ENCODE peak calls at places on chromosomes 7 and 10, in nine cellular contexts. H is suprapubic skin, D is A549, T is SK-N-SH, X is transverse colon, Z is left ventricle myocardium inferior, S is tibial nerve, C is heart left ventricle, K is IMR-90. F is an unnamed sample.

GRCh38 chr7:129359176-129359575 is 75.1 kb upstream of the STRIP2 start:
- DNase-seq in D (no peak), C (no peak), X (no peak), T (no peak), K (no peak), H (no peak), S (no peak), Z (no peak), F (no peak)

GRCh38 chr7:77657427-77658331 is 38.6 kb upstream of the RSBN1L start:
- DNase-seq in Z (no peak), C (no peak), K (peak; percentile 43), T (peak; percentile 64), H (no peak), D (peak; percentile 46), S (no peak), X (no peak), F (no peak)

GRCh38 chr10:81696609-81697388 is 178.2 kb upstream of the NRG3 start:
- DNase-seq in K (no peak), Z (no peak), D (no peak), T (no peak), S (no peak), H (no peak), C (no peak), X (no peak), F (no peak)

GRCh38 chr7:47300472-47301021 is 281.4 kb downstream of the TNS3 start:
- DNase-seq in Z (no peak), K (no peak), S (no peak), X (no peak), T (no peak), D (no peak), C (no peak), H (no peak), F (no peak)

GRCh38 chr7:92631067-92631829 is 41.1 kb upstream of the FAM133B start:
- DNase-seq in T (no peak), C (no peak), D (no peak), Z (no peak), K (no peak), S (no peak), H (no peak), X (no peak), F (no peak)

GRCh38 chr7:117949232-117949631 is 76.0 kb upstream of the CTTNBP2 start:
- DNase-seq in Z (no peak), K (peak; percentile 20), S (no peak), H (no peak), C (no peak), D (peak; percentile 35), X (no peak), T (no peak), F (no peak)

GRCh38 chr7:114783413-114783812 is 138.5 kb upstream of the MDFIC start:
- DNase-seq in T (no peak), D (no peak), C (no peak), K (no peak), Z (no peak), H (no peak), X (no peak), S (no peak), F (no peak)

GRCh38 chr7:30206942-30207341 is 72.2 kb downstream of the MTURN start:
- DNase-seq in Z (no peak), X (no peak), C (no peak), S (no peak), K (no peak), D (no peak), H (no peak), T (no peak), F (no peak)

GRCh38 chr7:157282141-157282801 is 54.5 kb upstream of the DNAJB6 start:
- DNase-seq in Z (no peak), C (no peak), K (no peak), D (no peak), H (no peak), X (peak; percentile 72), T (peak; percentile 47), S (no peak), F (no peak)

GRCh38 chr7:45155357-45155900 is 2.2 kb upstream of the RAMP3 start:
- DNase-seq in D (no peak), T (no peak), X (no peak), S (no peak), K (no peak), Z (no peak), H (no peak), C (no peak), F (peak; percentile 30)

GRCh38 chr7:121505021-121505420 is 108.9 kb upstream of the FAM3C start:
- DNase-seq in Z (no peak), S (no peak), K (peak; percentile 45), X (no peak), T (no peak), H (no peak), C (no peak), D (peak; percentile 10), F (no peak)

GRCh38 chr7:41702635-41703371 is at the start of gene INHBA:
- DNase-seq in C (no peak), X (no peak), Z (no peak), D (peak; percentile 3), S (no peak), H (no peak), T (peak; percentile 21), K (peak; percentile 98), F (no peak)

GRCh38 chr10:114087655-114088054 is 44.0 kb downstream of the ADRB1 start:
- DNase-seq in D (no peak), Z (no peak), S (no peak), C (no peak), T (no peak), X (no peak), K (no peak), H (no peak), F (no peak)

GRCh38 chr10:60666221-60666620 is 112.1 kb upstream of the CDK1 start:
- DNase-seq in K (no peak), H (no peak), S (no peak), T (no peak), C (no peak), D (no peak), Z (no peak), X (no peak), F (no peak)

DNA sequence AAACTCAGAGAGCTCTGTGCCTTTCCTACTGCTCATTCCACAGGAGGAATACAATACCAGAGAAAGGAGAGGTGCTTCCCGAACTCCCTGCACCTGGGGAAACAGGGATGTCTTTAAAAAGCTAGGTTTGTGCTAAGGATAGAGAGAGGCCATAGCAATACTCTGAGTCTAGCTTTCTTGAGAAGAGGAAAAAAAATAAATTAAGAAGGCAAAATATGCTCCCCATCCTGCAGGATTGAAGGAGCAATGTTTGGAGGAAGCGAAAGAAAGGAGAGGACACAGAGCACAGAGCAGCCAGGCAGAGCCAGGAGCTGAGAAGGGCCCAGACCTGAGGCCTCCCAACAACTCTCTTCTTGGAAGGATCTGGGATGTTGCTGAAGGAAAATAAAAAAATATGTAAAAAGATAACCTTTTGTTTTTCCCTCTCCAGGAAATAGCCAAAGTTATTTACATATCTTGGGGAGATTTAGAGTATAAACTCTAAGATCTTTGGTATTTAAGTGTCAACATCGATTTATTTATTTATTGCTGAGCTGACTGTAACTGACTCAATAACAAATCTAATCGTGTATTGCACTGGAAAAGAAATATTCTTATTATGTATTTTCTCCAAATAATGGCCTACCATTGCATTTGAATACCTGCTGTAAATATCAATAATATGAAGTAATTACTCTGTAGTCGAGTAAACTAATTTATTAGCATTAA is 1.6 kb upstream of the HOXA11 start:
- DNase-seq in S (no peak), X (no peak), H (no peak), T (no peak), Z (no peak), C (no peak), D (no peak), K (no peak), F (no peak)
- H3K4me3 ChIP-seq in S (no peak overlapping the region), X (peak overlapping the region; percentile 56), H (no peak overlapping the region), T (no peak overlapping the region), Z (no peak overlapping the region), C (no peak overlapping the region), D (no peak overlapping the region), K (no peak overlapping the region), F (no peak overlapping the region)

GRCh38 chr7:158443014-158443687 is 144.5 kb downstream of the PTPRN2 start:
- DNase-seq in C (no peak), H (no peak), T (no peak), D (no peak), S (no peak), Z (no peak), X (no peak), K (no peak), F (no peak)
- TF ChIP-seq CTCF in C (no peak), H (no peak), T (no peak), D (no peak), S (no peak), Z (no peak), X (no peak), K (no peak), F (no peak)

DNA sequence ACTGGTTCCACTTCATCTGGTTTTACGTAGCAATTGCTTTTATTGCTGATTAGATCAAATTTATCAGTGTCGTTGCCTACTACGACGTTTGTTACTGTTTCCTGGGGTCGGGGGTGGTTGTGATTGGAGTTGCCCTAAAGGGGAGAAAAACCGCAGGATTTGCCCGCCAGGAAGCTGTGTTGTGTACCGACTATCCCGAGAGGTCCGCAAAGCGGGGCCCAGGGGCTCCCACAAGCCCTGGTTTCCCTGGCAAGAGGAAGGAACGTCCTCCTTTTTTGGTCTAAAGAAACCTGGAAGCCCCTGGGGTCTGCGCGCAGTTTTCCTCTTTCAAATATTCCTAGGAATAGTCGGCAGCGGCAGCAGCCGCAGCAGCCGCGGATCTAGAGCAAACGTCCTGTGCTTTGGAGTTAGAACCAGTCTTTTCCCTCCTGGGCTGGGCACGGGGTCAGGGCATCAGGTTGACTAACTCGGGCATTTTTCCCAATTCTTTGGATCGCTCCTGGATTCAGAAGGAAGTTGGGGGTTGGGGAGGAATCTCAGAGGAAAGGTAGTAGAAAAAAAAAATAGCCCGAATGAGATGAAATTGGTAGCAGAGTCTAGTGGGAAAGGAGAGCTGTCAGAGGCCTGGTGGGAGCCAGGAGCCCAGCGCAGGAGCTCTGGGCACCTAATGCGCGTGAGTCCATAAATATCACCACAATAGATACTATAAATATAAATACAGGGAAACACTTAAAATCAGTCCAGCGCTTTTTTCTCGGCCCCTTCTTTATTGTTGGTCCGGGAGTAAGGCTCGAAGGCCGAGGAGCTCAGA is 4.6 kb downstream of the VAX1 start:
- DNase-seq in D (no peak), T (peak; percentile 40), X (no peak), C (no peak), S (no peak), Z (no peak), H (no peak), K (no peak), F (no peak)
- H3K4me1 ChIP-seq in D (no peaks in the 10 kb centered on the region), T (no peaks in the 10 kb centered on the region), X (peaks cover 52% of the 10 kb centered on the region), C (peaks cover 42% of the 10 kb centered on the region), S (no peaks in the 10 kb centered on the region), Z (peaks cover 56% of the 10 kb centered on the region), H (peaks cover 57% of the 10 kb centered on the region), K (peaks cover 6% of the 10 kb centered on the region), F (no peaks in the 10 kb centered on the region)

DNA sequence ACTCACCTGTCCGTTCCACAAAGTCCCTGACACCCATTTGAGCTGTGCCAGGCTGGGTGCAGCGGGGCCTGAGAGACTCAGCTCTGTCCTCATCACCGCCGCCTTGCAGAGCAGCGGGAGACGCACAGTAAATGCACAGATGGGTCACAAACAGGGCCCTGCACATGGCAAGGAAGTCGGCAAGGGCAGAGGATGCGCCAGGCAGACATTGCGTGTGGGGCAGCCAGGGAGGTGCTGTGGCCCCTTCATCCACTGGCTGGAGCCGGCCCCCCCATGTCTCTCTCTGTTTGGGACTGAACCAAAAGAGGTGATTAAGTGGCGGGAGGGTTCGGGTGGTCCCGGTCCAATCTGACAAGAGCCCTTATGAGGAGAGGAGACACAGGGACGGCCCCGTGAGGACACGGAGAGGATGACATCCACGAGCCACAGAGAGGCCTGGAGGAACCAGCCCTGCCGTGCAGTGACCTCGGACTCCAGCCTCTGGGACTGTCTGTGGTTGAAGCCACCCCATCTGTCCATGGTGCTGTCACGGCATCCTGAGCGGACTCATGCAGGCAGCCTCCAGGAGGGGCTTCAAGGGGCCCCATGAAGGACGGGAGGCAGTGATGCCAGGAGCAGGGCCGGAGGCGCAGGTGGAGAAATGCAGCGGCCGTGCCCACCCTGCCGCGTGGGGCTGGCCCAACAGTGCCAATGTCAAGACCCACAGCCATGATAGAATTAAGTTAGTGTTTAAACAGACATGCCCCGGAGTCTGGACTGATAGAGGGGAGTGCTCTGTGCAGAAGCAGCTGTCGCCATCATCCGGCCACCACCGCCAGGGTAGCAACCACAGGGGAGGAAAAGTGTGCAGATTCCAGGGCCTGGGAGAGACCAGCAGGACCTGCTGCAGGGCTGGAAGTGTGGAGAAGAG is 28.4 kb upstream of the FOXL3 start:
- DNase-seq in D (no peak), H (peak; percentile 53), K (no peak), C (no peak), T (no peak), X (no peak), S (peak; percentile 11), Z (peak; percentile 17), F (peak; percentile 44)
- H3K4me3 ChIP-seq in D (no peak overlapping the region), H (no peak overlapping the region), K (no peak overlapping the region), C (no peak overlapping the region), T (peak overlapping the region; percentile 2), X (no peak overlapping the region), S (no peak overlapping the region), Z (no peak overlapping the region), F (no peak overlapping the region)

F was measured in psoas muscle.